ENCODE peak calls at places on chromosomes 6 and 20, in six cellular contexts. One of them, this sample, is unnamed.

GRCh38 chr6:116695398-116695797 is 14.4 kb downstream of the KPNA5 start:
- DNase-seq in A549: no peak
- DNase-seq in endothelial cell of umbilical vein: no peak
- DNase-seq in H1: no peak
- DNase-seq in HepG2: no peak
- DNase-seq in K562: no peak
- DNase-seq in this sample: no peak

GRCh38 chr20:46558511-46558959 is 8.1 kb upstream of the OCSTAMP start:
- DNase-seq in A549: peak
- DNase-seq in endothelial cell of umbilical vein: peak
- DNase-seq in H1: no peak
- DNase-seq in HepG2: peak
- DNase-seq in K562: no peak
- DNase-seq in this sample: no peak

GRCh38 chr6:1603708-1604346 is 5.9 kb upstream of the FOXC1 start:
- DNase-seq in A549: no peak
- DNase-seq in endothelial cell of umbilical vein: no peak
- DNase-seq in H1: no peak
- DNase-seq in HepG2: peak
- DNase-seq in K562: no peak
- DNase-seq in this sample: no peak

GRCh38 chr6:154613137-154613676 is 102.7 kb upstream of the CNKSR3 start:
- DNase-seq in A549: no peak
- DNase-seq in endothelial cell of umbilical vein: peak
- DNase-seq in H1: no peak
- DNase-seq in HepG2: no peak
- DNase-seq in K562: peak
- DNase-seq in this sample: no peak

GRCh38 chr20:63456429-63457284 is 15.8 kb downstream of the KCNQ2 start:
- DNase-seq in A549: no peak
- DNase-seq in endothelial cell of umbilical vein: no peak
- DNase-seq in H1: no peak
- DNase-seq in HepG2: no peak
- DNase-seq in K562: no peak
- DNase-seq in this sample: no peak

GRCh38 chr6:104750449-104750848 is 109.3 kb downstream of the HACE1 start:
- DNase-seq in A549: no peak
- DNase-seq in endothelial cell of umbilical vein: no peak
- DNase-seq in H1: no peak
- DNase-seq in HepG2: no peak
- DNase-seq in K562: no peak
- DNase-seq in this sample: no peak

GRCh38 chr6:8905647-8906231 is 470.4 kb upstream of the SLC35B3 start:
- DNase-seq in A549: no peak
- DNase-seq in endothelial cell of umbilical vein: no peak
- DNase-seq in H1: no peak
- DNase-seq in HepG2: no peak
- DNase-seq in K562: no peak
- DNase-seq in this sample: no peak

GRCh38 chr6:17393335-17394191 is at the start of gene CAP2:
- DNase-seq in A549: peak
- DNase-seq in endothelial cell of umbilical vein: peak
- DNase-seq in H1: peak
- DNase-seq in HepG2: peak
- DNase-seq in K562: peak
- DNase-seq in this sample: peak

GRCh38 chr6:167815296-167815980 is 11.3 kb upstream of the AFDN start:
- DNase-seq in A549: no peak
- DNase-seq in endothelial cell of umbilical vein: no peak
- DNase-seq in H1: no peak
- DNase-seq in HepG2: no peak
- DNase-seq in K562: peak
- DNase-seq in this sample: no peak

GRCh38 chr6:74334722-74335121 is 638.7 kb downstream of the CD109 start:
- DNase-seq in A549: no peak
- DNase-seq in endothelial cell of umbilical vein: no peak
- DNase-seq in H1: no peak
- DNase-seq in HepG2: no peak
- DNase-seq in K562: no peak
- DNase-seq in this sample: no peak

GRCh38 chr6:37442416-37443218 is 9.6 kb downstream of the CMTR1 start:
- DNase-seq in A549: no peak
- DNase-seq in endothelial cell of umbilical vein: peak
- DNase-seq in H1: no peak
- DNase-seq in HepG2: no peak
- DNase-seq in K562: no peak
- DNase-seq in this sample: no peak

GRCh38 chr6:20334334-20334733 is 67.3 kb upstream of the E2F3 start:
- DNase-seq in A549: no peak
- DNase-seq in endothelial cell of umbilical vein: no peak
- DNase-seq in H1: no peak
- DNase-seq in HepG2: no peak
- DNase-seq in K562: peak
- DNase-seq in this sample: peak

GRCh38 chr20:2312876-2313275 is 17.1 kb downstream of the TGM3 start:
- DNase-seq in A549: no peak
- DNase-seq in endothelial cell of umbilical vein: no peak
- DNase-seq in H1: no peak
- DNase-seq in HepG2: no peak
- DNase-seq in K562: no peak
- DNase-seq in this sample: no peak
- TF ChIP-seq JUN in A549: no peak
- TF ChIP-seq JUN in endothelial cell of umbilical vein: no peak
- TF ChIP-seq JUN in H1: no peak
- TF ChIP-seq JUN in HepG2: no peak
- TF ChIP-seq JUN in K562: no peak
- TF ChIP-seq JUN in this sample: no peak

GRCh38 chr6:156258981-156259380 is 518.2 kb upstream of the ARID1B start:
- DNase-seq in A549: no peak
- DNase-seq in endothelial cell of umbilical vein: no peak
- DNase-seq in H1: no peak
- DNase-seq in HepG2: no peak
- DNase-seq in K562: no peak
- DNase-seq in this sample: no peak

GRCh38 chr6:156260792-156261191 is 516.4 kb upstream of the ARID1B start:
- DNase-seq in A549: no peak
- DNase-seq in endothelial cell of umbilical vein: no peak
- DNase-seq in H1: no peak
- DNase-seq in HepG2: no peak
- DNase-seq in K562: no peak
- DNase-seq in this sample: no peak

GRCh38 chr6:156256161-156256560 is 521.0 kb upstream of the ARID1B start:
- DNase-seq in A549: no peak
- DNase-seq in endothelial cell of umbilical vein: no peak
- DNase-seq in H1: no peak
- DNase-seq in HepG2: no peak
- DNase-seq in K562: no peak
- DNase-seq in this sample: no peak

DNA sequence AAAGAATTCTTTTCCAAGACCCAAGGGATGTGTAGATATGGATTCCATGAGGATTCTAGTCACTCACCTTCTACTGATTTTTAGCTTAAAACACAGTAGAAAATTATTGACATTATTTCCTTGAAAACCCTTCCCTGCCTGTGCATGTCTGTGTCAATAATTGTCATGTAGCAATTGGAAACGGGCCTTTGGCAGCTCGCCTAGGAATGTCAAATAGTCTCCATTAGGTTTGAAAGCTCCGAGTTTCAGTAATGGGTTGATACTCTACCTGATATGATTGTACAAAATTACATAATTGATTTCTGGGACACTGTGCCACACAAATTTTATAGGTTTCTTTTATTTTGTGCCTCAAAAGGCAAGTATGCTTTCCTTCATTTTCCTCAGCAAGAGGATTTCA is 515.2 kb upstream of the ARID1B start:
- DNase-seq in A549: no peak
- DNase-seq in endothelial cell of umbilical vein: no peak
- DNase-seq in H1: no peak
- DNase-seq in HepG2: no peak
- DNase-seq in K562: no peak
- DNase-seq in this sample: no peak
- TF ChIP-seq JUN in A549: no peak
- TF ChIP-seq JUN in endothelial cell of umbilical vein: no peak
- TF ChIP-seq JUN in H1: no peak
- TF ChIP-seq JUN in HepG2: no peak
- TF ChIP-seq JUN in K562: no peak
- TF ChIP-seq JUN in this sample: no peak

DNA sequence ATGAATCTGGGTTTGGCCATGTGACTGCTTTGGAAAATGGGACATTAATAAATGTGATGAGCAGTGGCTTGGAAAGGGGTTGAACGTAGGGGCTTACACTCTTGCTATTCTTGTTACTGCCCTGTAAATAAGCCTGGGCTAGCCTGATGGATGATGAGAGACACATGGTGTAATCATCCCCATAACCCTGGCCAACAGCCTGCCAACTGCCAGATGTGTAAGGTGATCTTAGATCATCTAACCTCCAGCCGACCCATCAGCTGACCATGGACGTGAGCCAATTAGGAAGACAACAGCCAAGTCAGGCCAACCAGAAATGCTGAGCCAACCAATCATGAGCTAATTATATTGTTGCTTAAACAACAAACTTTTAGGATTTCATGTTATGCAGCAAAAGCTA is 25.2 kb downstream of the FBXO30 start:
- DNase-seq in A549: no peak
- DNase-seq in endothelial cell of umbilical vein: no peak
- DNase-seq in H1: no peak
- DNase-seq in HepG2: no peak
- DNase-seq in K562: no peak
- DNase-seq in this sample: no peak
- TF ChIP-seq JUN in A549: no peak
- TF ChIP-seq JUN in endothelial cell of umbilical vein: no peak
- TF ChIP-seq JUN in H1: no peak
- TF ChIP-seq JUN in HepG2: no peak
- TF ChIP-seq JUN in K562: no peak
- TF ChIP-seq JUN in this sample: no peak

DNA sequence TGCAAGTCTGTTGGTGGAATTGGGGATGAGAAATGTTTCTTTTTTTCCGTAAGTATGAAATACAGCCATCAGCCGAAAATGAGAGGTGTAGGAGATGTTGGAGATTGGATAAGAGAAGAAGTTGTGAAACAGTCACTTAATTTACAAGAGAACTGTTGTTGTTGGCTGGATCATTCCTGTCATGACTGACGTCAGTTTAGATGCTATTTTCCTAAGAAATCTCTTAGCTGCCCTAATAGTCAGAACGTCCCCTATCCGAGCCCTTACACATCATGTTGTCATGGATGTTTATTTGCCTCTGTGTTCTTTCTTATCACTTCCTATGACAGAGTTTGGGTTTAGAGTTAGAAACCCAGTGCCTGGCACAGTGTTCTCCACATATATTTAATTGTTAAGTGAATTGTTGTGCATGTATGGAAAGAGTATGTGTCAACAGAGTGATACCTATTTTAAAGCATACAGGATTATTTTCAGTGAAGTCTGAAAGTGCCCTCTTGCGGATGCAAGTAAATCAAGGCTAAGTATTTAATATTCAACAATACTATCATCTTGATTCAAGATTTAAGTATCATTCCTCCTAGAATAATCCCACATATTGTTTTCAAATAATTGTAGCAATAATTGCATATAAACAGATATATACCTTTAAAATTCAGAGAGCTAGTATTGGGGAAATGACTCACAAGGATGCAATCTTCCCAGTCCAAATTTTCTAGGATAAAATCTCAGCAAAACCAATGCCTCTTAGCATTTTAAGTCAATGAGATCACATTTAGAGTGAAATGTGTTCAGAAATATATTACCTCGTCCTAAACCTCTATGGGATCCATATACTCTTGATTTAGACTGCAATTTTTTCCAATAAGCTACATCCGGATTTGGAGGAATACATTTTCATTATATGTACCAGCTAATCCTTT is 309.9 kb upstream of the NOX3 start:
- DNase-seq in A549: no peak
- DNase-seq in endothelial cell of umbilical vein: peak
- DNase-seq in H1: no peak
- DNase-seq in HepG2: peak
- DNase-seq in K562: no peak
- DNase-seq in this sample: no peak
- TF ChIP-seq JUN in A549: no peak
- TF ChIP-seq JUN in endothelial cell of umbilical vein: peak
- TF ChIP-seq JUN in H1: no peak
- TF ChIP-seq JUN in HepG2: no peak
- TF ChIP-seq JUN in K562: no peak
- TF ChIP-seq JUN in this sample: no peak

DNA sequence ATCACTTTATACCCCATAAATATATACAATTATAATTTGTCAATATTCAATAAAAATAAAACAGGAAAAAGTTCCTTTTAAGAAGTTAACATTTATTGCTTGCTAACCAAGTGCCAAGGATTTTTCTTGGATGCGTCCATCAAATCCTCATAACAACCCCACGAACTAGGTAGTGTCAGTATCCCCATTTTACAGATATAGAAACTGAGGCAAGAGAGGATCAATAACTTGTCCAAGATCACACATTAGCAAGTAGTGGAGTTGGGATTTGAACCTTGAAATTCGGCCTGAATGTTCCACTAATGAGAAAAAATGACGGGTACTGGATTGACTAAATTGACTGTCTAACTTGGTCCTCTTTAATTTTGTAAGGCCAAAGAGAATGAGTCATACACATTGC is 5.7 kb upstream of the L3MBTL3 start:
- DNase-seq in A549: no peak
- DNase-seq in endothelial cell of umbilical vein: no peak
- DNase-seq in H1: no peak
- DNase-seq in HepG2: no peak
- DNase-seq in K562: no peak
- DNase-seq in this sample: no peak
- TF ChIP-seq JUN in A549: no peak
- TF ChIP-seq JUN in endothelial cell of umbilical vein: no peak
- TF ChIP-seq JUN in H1: no peak
- TF ChIP-seq JUN in HepG2: no peak
- TF ChIP-seq JUN in K562: no peak
- TF ChIP-seq JUN in this sample: no peak

GRCh38 chr20:57476641-57477461 is 48.1 kb downstream of the CTCFL start:
- DNase-seq in A549: no peak
- DNase-seq in endothelial cell of umbilical vein: no peak
- DNase-seq in H1: no peak
- DNase-seq in HepG2: no peak
- DNase-seq in K562: no peak
- DNase-seq in this sample: peak
- TF ChIP-seq JUN in A549: no peak
- TF ChIP-seq JUN in endothelial cell of umbilical vein: no peak
- TF ChIP-seq JUN in H1: no peak
- TF ChIP-seq JUN in HepG2: no peak
- TF ChIP-seq JUN in K562: no peak
- TF ChIP-seq JUN in this sample: no peak